ENCODE peak calls at places on chromosome 20, in seven cellular contexts. S is T-helper 1 cell, B is uterus, M is RCC 7860, I is NCI-H1417, C is astrocyte of the spinal cord, A is PC-3. X is an unnamed sample.

GRCh38 chr20:63177785-63178444 is 38.0 kb downstream of the YTHDF1 start:
- DNase-seq in S (no peak), B (no peak), M (no peak), I (peak; percentile 58), C (no peak), A (no peak), X (no peak)

GRCh38 chr20:41342474-41343464 is 2.1 kb downstream of the LPIN3 start:
- DNase-seq in S (no peak), B (no peak), M (no peak), I (no peak), C (no peak), A (no peak), X (no peak)

GRCh38 chr20:49825521-49826033 is 12.9 kb downstream of the SLC9A8 start:
- DNase-seq in S (no peak), B (no peak), M (no peak), I (peak; percentile 36), C (no peak), A (peak; percentile 45), X (no peak)

GRCh38 chr20:35368616-35369423 is 43.0 kb downstream of the UQCC1 start:
- DNase-seq in S (no peak), B (no peak), M (no peak), I (no peak), C (peak; percentile 32), A (no peak), X (no peak)

GRCh38 chr20:17680128-17680835 is 1.8 kb downstream of the RRBP1 start:
- DNase-seq in S (no peak), B (peak; percentile 48), M (peak; percentile 59), I (no peak), C (no peak), A (peak; percentile 80), X (no peak)

GRCh38 chr20:62598761-62599194 is 43.5 kb upstream of the SLCO4A1 start:
- DNase-seq in S (no peak), B (no peak), M (no peak), I (no peak), C (no peak), A (peak; percentile 83), X (no peak)

GRCh38 chr20:2131366-2131765 is 29.7 kb downstream of the STK35 start:
- DNase-seq in S (no peak), B (no peak), M (peak; percentile 41), I (no peak), C (peak; percentile 65), A (peak; percentile 81), X (no peak)

GRCh38 chr20:3563548-3564177 is 92.8 kb downstream of the ATRN start:
- DNase-seq in S (no peak), B (no peak), M (peak; percentile 21), I (peak; percentile 78), C (peak; percentile 54), A (peak; percentile 73), X (no peak)

GRCh38 chr20:53611449-53611894 is 17.8 kb upstream of the ZNF217 start:
- DNase-seq in S (no peak), B (peak; percentile 28), M (peak; percentile 97), I (no peak), C (peak; percentile 97), A (peak; percentile 90), X (no peak)

GRCh38 chr20:32871622-32872160 is 13.0 kb downstream of the EFCAB8 start:
- DNase-seq in S (no peak), B (no peak), M (no peak), I (no peak), C (no peak), A (no peak), X (no peak)

GRCh38 chr20:8996817-8997512 is 71.9 kb upstream of the PLCB4 start:
- DNase-seq in S (no peak), B (no peak), M (no peak), I (peak; percentile 54), C (no peak), A (no peak), X (no peak)

GRCh38 chr20:11180186-11180585 is 506.4 kb upstream of the JAG1 start:
- DNase-seq in S (no peak), B (no peak), M (no peak), I (no peak), C (no peak), A (no peak), X (no peak)

GRCh38 chr20:460707-461106 is 1.6 kb downstream of the TBC1D20 start:
- DNase-seq in S (no peak), B (no peak), M (no peak), I (peak; percentile 14), C (no peak), A (no peak), X (no peak)

GRCh38 chr20:23132293-23132929 is 46.3 kb upstream of the CD93 start:
- DNase-seq in S (no peak), B (no peak), M (no peak), I (no peak), C (no peak), A (no peak), X (no peak)

GRCh38 chr20:14664101-14664500 is 326.7 kb upstream of the FLRT3 start:
- DNase-seq in S (no peak), B (no peak), M (no peak), I (no peak), C (no peak), A (no peak), X (no peak)

GRCh38 chr20:57707320-57707719 is 2.5 kb downstream of the PMEPA1 start:
- DNase-seq in S (no peak), B (no peak), M (no peak), I (no peak), C (no peak), A (no peak), X (no peak)

GRCh38 chr20:59434950-59435349 is 134.5 kb downstream of the EDN3 start:
- DNase-seq in S (no peak), B (no peak), M (no peak), I (peak; percentile 86), C (no peak), A (peak; percentile 7), X (no peak)

GRCh38 chr20:14928083-14928482 is 590.7 kb upstream of the FLRT3 start:
- DNase-seq in S (no peak), B (no peak), M (no peak), I (peak; percentile 77), C (no peak), A (peak; percentile 53), X (no peak)

GRCh38 chr20:37349517-37350491 is 3.9 kb downstream of the SRC start:
- DNase-seq in S (no peak), B (no peak), M (peak; percentile 48), I (no peak), C (no peak), A (no peak), X (no peak)

GRCh38 chr20:50695144-50695872 is 4.0 kb upstream of the RIPOR3 start:
- DNase-seq in S (no peak), B (peak; percentile 65), M (no peak), I (no peak), C (no peak), A (no peak), X (no peak)

GRCh38 chr20:46741924-46742692 is 32.7 kb downstream of the SLC2A10 start:
- DNase-seq in S (no peak), B (no peak), M (no peak), I (no peak), C (no peak), A (peak; percentile 60), X (no peak)

GRCh38 chr20:19314619-19315018 is 102.2 kb downstream of the SLC24A3 start:
- DNase-seq in S (no peak), B (no peak), M (no peak), I (no peak), C (no peak), A (no peak), X (no peak)